ENCODE peak calls at places on chromosomes 16 and 17, in ten cellular contexts. Z is stomach, I is OCI-LY7, J is astrocyte, N is AG04450, U is cardiac fibroblast, S is lung, O is heart right ventricle, C is endothelial cell of umbilical vein, D is kidney. A is an unnamed sample.

GRCh38 chr16:4489030-4489429 is 12.8 kb downstream of the HMOX2 start:
- DNase-seq in Z (no peak), I (no peak), J (peak), N (peak), U (peak), S (no peak), O (no peak), C (peak), D (no peak), A (peak)

GRCh38 chr17:28938552-28938951 is 12.8 kb downstream of the PHF12 start:
- DNase-seq in Z (no peak), I (no peak), J (no peak), N (no peak), U (no peak), S (no peak), O (no peak), C (no peak), D (no peak), A (no peak)

GRCh38 chr16:10180771-10181163 is 1.5 kb downstream of the GRIN2A start:
- DNase-seq in Z (no peak), I (peak), J (no peak), N (no peak), U (peak), S (no peak), O (peak), C (no peak), D (peak), A (no peak)

GRCh38 chr17:29250666-29251065 is 4.0 kb downstream of the CRYBA1 start:
- DNase-seq in Z (no peak), I (no peak), J (peak), N (peak), U (peak), S (no peak), O (no peak), C (no peak), D (no peak), A (no peak)

GRCh38 chr16:69522732-69523404 is 42.9 kb upstream of the NFAT5 start:
- DNase-seq in Z (no peak), I (peak), J (no peak), N (no peak), U (no peak), S (no peak), O (no peak), C (no peak), D (no peak), A (no peak)

GRCh38 chr17:20095366-20096080 is 86.4 kb downstream of the SPECC1 start:
- DNase-seq in Z (peak), I (no peak), J (peak), N (no peak), U (peak), S (no peak), O (peak), C (peak), D (peak), A (peak)

GRCh38 chr17:51860934-51861561 is 297.5 kb downstream of the CA10 start:
- DNase-seq in Z (no peak), I (peak), J (no peak), N (no peak), U (peak), S (no peak), O (no peak), C (no peak), D (no peak), A (peak)

GRCh38 chr16:10736926-10737625 is 6.6 kb upstream of the NUBP1 start:
- DNase-seq in Z (peak), I (peak), J (peak), N (peak), U (peak), S (peak), O (no peak), C (peak), D (no peak), A (peak)

GRCh38 chr17:78002166-78002565 is 43.7 kb downstream of the TNRC6C start:
- DNase-seq in Z (no peak), I (no peak), J (no peak), N (no peak), U (no peak), S (no peak), O (no peak), C (no peak), D (no peak), A (no peak)

GRCh38 chr17:50279639-50280038 is 5.4 kb downstream of the TMEM92 start:
- DNase-seq in Z (no peak), I (no peak), J (no peak), N (no peak), U (no peak), S (no peak), O (no peak), C (no peak), D (no peak), A (no peak)

GRCh38 chr16:70804153-70804728 is 3.3 kb upstream of the VAC14 start:
- DNase-seq in Z (no peak), I (no peak), J (peak), N (peak), U (peak), S (no peak), O (no peak), C (peak), D (no peak), A (peak)

GRCh38 chr16:85612191-85612800 is 826 bp upstream of the GSE1 start:
- DNase-seq in Z (peak), I (peak), J (peak), N (peak), U (peak), S (peak), O (peak), C (no peak), D (peak), A (peak)

GRCh38 chr16:83835972-83836566 is 28.3 kb downstream of the HSBP1 start:
- DNase-seq in Z (no peak), I (no peak), J (peak), N (peak), U (peak), S (no peak), O (no peak), C (peak), D (no peak), A (peak)

GRCh38 chr17:2264023-2264860 is 39.3 kb downstream of the SMG6 start:
- DNase-seq in Z (no peak), I (no peak), J (peak), N (no peak), U (peak), S (no peak), O (no peak), C (peak), D (no peak), A (no peak)

DNA sequence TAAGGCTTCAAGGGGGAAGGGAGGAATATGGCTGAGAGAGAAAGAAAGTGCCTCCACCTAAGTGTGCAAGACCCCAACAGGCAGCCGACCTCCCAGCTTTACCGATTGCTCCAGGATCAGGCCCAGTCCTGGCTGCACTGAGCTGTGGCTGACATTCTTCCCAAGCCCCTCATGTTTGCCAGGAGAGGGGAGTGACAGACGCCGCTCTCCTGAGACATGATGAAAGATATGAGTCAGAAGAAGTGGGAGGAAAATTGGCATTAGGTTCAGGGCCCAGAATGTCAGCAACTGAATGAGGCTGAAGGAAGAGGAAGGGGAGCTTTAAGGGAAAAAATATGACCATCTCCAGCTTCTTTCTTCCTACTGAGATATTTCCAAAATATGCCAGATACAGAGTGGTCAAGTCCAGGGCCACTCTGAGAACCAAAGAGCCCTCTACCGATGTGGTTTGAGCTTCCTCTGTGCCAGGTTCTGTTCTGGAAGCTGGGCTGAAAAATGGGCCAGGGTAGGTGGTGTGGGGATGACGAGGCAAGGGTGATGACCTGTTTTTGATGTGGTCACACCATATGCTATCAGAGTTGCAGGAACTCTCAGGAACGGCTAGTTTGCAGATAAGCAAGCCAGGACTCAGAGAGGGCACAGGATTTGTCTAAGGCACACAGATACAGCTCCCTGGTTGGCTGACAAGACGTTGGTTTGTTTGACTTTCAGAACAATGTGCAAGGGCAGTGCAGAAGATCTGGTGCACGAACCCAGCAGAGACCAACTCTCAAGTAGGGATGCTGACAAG is 176.7 kb downstream of the SOX9 start:
- DNase-seq in Z (no peak), I (no peak), J (peak), N (no peak), U (peak), S (no peak), O (peak), C (no peak), D (no peak), A (peak)
- TF ChIP-seq CTCF in Z (no peak), I (no peak), J (no peak), N (no peak), U (no peak), S (no peak), O (no peak), C (no peak), D (no peak), A (no peak)

DNA sequence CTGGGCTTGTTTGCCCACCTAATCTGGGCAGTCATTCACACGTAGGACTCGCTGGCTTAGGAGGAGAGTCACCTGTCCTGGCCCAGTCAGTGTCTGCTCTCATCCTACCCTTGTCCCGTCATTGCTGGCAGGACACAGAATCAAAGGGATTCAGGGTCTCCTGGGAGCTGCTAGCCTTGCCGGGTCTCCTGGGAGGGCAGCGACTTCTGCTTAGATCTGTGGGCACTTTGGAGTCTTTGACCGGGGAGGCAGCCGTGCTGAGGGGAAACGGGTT is 12.6 kb downstream of the RAI1 start:
- DNase-seq in Z (no peak), I (no peak), J (no peak), N (no peak), U (no peak), S (no peak), O (no peak), C (no peak), D (no peak), A (no peak)
- H3K4me3 ChIP-seq in Z (peak), I (peak), J (peak), N (peak), U (peak), S (no peak), O (peak), C (no peak), D (peak), A (peak)

DNA sequence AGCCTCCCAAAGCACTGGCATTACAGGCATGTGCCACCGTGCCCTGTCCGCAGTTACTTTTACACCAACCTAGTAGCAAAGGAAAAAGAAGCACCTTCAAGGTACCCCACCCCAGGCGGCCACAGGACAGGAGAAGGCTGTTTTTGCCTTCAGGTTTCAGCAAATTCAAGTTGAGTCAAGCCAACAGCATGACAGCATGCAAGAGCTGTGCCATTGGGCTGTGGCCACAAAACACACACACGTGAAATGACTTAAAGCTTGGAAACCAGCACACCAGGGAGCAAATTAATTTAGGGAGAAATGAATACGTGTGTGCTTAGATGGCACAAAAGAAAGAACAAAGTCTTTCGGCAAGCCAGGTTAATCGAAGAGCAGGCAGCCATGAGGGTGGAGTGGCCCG is 39.7 kb downstream of the ERCC4 start:
- DNase-seq in Z (no peak), I (no peak), J (no peak), N (no peak), U (no peak), S (no peak), O (no peak), C (no peak), D (no peak), A (peak)
- TF ChIP-seq CTCF in Z (no peak), I (no peak), J (no peak), N (no peak), U (no peak), S (no peak), O (no peak), C (no peak), D (no peak), A (no peak)

GRCh38 chr16:88316941-88317618 is 65.7 kb upstream of the ZNF469 start:
- DNase-seq in Z (no peak), I (no peak), J (no peak), N (no peak), U (no peak), S (no peak), O (no peak), C (no peak), D (peak), A (no peak)

GRCh38 chr16:88315543-88316105 is 67.1 kb upstream of the ZNF469 start:
- DNase-seq in Z (peak), I (no peak), J (peak), N (no peak), U (peak), S (no peak), O (no peak), C (peak), D (peak), A (peak)

GRCh38 chr16:88314991-88315542 is 67.7 kb upstream of the ZNF469 start:
- DNase-seq in Z (no peak), I (no peak), J (no peak), N (no peak), U (no peak), S (no peak), O (no peak), C (no peak), D (peak), A (no peak)

GRCh38 chr16:88317619-88317977 is 65.2 kb upstream of the ZNF469 start:
- DNase-seq in Z (no peak), I (no peak), J (peak), N (no peak), U (peak), S (no peak), O (no peak), C (no peak), D (no peak), A (no peak)

GRCh38 chr16:88316151-88316550 is 66.6 kb upstream of the ZNF469 start:
- DNase-seq in Z (no peak), I (no peak), J (no peak), N (no peak), U (no peak), S (no peak), O (no peak), C (no peak), D (peak), A (no peak)
- H3K4me3 ChIP-seq in Z (no peak), I (no peak), J (no peak), N (no peak), U (no peak), S (no peak), O (no peak), C (no peak), D (no peak), A (no peak)

GRCh38 chr16:3003582-3004270 is 9.0 kb upstream of the CLDN9 start:
- DNase-seq in Z (peak), I (peak), J (peak), N (peak), U (peak), S (peak), O (peak), C (peak), D (peak), A (peak)
- TF ChIP-seq CTCF in Z (peak), I (peak), J (no peak), N (peak), U (peak), S (peak), O (peak), C (peak), D (peak), A (peak)

DNA sequence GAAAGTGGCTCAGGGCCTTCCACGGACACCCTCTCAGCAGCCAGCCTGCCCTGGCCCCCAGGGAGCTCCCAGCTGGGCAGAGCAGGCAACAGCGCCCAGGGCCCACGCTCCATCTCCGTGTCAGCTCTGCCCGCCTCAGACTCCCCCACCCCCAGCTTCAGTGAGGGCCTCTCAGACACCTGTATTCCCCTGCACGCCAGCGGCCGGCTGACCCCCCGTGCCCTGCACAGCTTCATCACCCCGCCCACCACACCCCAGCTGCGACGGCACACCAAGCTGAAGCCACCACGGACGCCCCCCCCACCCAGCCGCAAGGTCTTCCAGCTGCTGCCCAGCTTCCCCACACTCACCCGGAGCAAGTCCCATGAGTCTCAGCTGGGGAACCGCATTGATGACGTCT is 48.3 kb upstream of the LGALS9 start:
- DNase-seq in Z (no peak), I (no peak), J (no peak), N (no peak), U (no peak), S (no peak), O (no peak), C (no peak), D (no peak), A (no peak)
- H3K4me3 ChIP-seq in Z (no peak), I (no peak), J (no peak), N (no peak), U (no peak), S (no peak), O (no peak), C (no peak), D (no peak), A (no peak)

GRCh38 chr17:57915980-57916757 is 39.0 kb downstream of the CUEDC1 start:
- DNase-seq in Z (no peak), I (no peak), J (no peak), N (no peak), U (no peak), S (no peak), O (no peak), C (no peak), D (no peak), A (no peak)

GRCh38 chr17:57918017-57918895 is 37.0 kb downstream of the CUEDC1 start:
- DNase-seq in Z (no peak), I (no peak), J (peak), N (no peak), U (peak), S (no peak), O (no peak), C (no peak), D (no peak), A (peak)

GRCh38 chr17:57915532-57915931 is 39.7 kb downstream of the CUEDC1 start:
- DNase-seq in Z (no peak), I (no peak), J (no peak), N (no peak), U (no peak), S (no peak), O (peak), C (no peak), D (no peak), A (no peak)

GRCh38 chr17:57914274-57915147 is 40.7 kb downstream of the CUEDC1 start:
- DNase-seq in Z (no peak), I (no peak), J (no peak), N (no peak), U (no peak), S (no peak), O (no peak), C (peak), D (no peak), A (no peak)

GRCh38 chr17:57916925-57917858 is 38.0 kb downstream of the CUEDC1 start:
- DNase-seq in Z (no peak), I (no peak), J (no peak), N (no peak), U (no peak), S (peak), O (peak), C (no peak), D (no peak), A (no peak)
- TF ChIP-seq CTCF in Z (no peak), I (no peak), J (no peak), N (no peak), U (no peak), S (no peak), O (no peak), C (no peak), D (no peak), A (no peak)

A was measured in epithelial cell of esophagus.